ENCODE peak calls at places on chromosome 3, in five cellular contexts. W is body of pancreas, T is ovary, Q is HL-60, N is cardiac fibroblast. S is an unnamed sample.

GRCh38 chr3:71530903-71531535 is 52.5 kb downstream of the FOXP1 start:
- DNase-seq in W (no peak), T (no peak), Q (no peak), N (no peak), S (no peak)

GRCh38 chr3:127597020-127597771 is 1.0 kb upstream of the MCM2 start:
- DNase-seq in W (no peak), T (no peak), Q (no peak), N (no peak), S (no peak)

GRCh38 chr3:187210555-187211327 is 13.5 kb downstream of the RTP1 start:
- DNase-seq in W (no peak), T (no peak), Q (no peak), N (peak; percentile 24), S (no peak)

GRCh38 chr3:141235661-141236171 is 4.1 kb downstream of the PXYLP1 start:
- DNase-seq in W (no peak), T (no peak), Q (no peak), N (no peak), S (no peak)

GRCh38 chr3:140062461-140062860 is 127.5 kb downstream of the CLSTN2 start:
- DNase-seq in W (no peak), T (no peak), Q (no peak), N (no peak), S (no peak)

GRCh38 chr3:106534206-106534605 is 665.4 kb upstream of the CBLB start:
- DNase-seq in W (no peak), T (no peak), Q (peak; percentile 5), N (peak; percentile 73), S (no peak)

GRCh38 chr3:187770224-187770623 is 25.0 kb upstream of the BCL6 start:
- DNase-seq in W (no peak), T (no peak), Q (no peak), N (no peak), S (no peak)

GRCh38 chr3:124826703-124827102 is 60.5 kb downstream of the ITGB5 start:
- DNase-seq in W (no peak), T (no peak), Q (no peak), N (peak; percentile 79), S (no peak)

GRCh38 chr3:158792709-158793108 is 9.1 kb upstream of the MFSD1 start:
- DNase-seq in W (no peak), T (no peak), Q (no peak), N (peak; percentile 94), S (no peak)

GRCh38 chr3:111747490-111747889 is 111.6 kb upstream of the PHLDB2 start:
- DNase-seq in W (no peak), T (no peak), Q (no peak), N (peak; percentile 89), S (no peak)

GRCh38 chr3:42439461-42440075 is 29.2 kb upstream of the LYZL4 start:
- DNase-seq in W (no peak), T (no peak), Q (no peak), N (no peak), S (no peak)

GRCh38 chr3:78725703-78726246 is 1042.0 kb downstream of the ROBO1 start:
- DNase-seq in W (no peak), T (no peak), Q (no peak), N (no peak), S (no peak)

GRCh38 chr3:62277470-62277869 is 95.9 kb downstream of the FEZF2 start:
- DNase-seq in W (no peak), T (no peak), Q (no peak), N (no peak), S (no peak)

GRCh38 chr3:160544837-160545236 is 20.5 kb downstream of the KPNA4 start:
- DNase-seq in W (no peak), T (no peak), Q (no peak), N (peak; percentile 21), S (no peak)

GRCh38 chr3:172685331-172686214 is 25.3 kb downstream of the NCEH1 start:
- DNase-seq in W (no peak), T (no peak), Q (no peak), N (peak; percentile 69), S (no peak)

GRCh38 chr3:79297242-79297641 is 470.6 kb downstream of the ROBO1 start:
- DNase-seq in W (no peak), T (no peak), Q (no peak), N (peak; percentile 95), S (no peak)

GRCh38 chr3:189355481-189356201 is 183.9 kb downstream of the TPRG1 start:
- DNase-seq in W (no peak), T (no peak), Q (no peak), N (peak; percentile 51), S (no peak)

GRCh38 chr3:77281721-77282120 is 241.8 kb downstream of the ROBO2 start:
- DNase-seq in W (no peak), T (no peak), Q (no peak), N (no peak), S (no peak)

GRCh38 chr3:126267169-126267975 is 87.0 kb upstream of the ALDH1L1 start:
- DNase-seq in W (peak; percentile 83), T (peak; percentile 81), Q (peak; percentile 36), N (peak; percentile 93), S (no peak)

GRCh38 chr3:150194513-150194912 is 213.6 kb upstream of the TSC22D2 start:
- DNase-seq in W (no peak), T (no peak), Q (no peak), N (no peak), S (no peak)

GRCh38 chr3:172717493-172718088 is 6.7 kb upstream of the NCEH1 start:
- DNase-seq in W (no peak), T (no peak), Q (peak; percentile 17), N (peak; percentile 38), S (no peak)

GRCh38 chr3:70393881-70394612 is 81.6 kb upstream of the MDFIC2 start:
- DNase-seq in W (peak; percentile 71), T (no peak), Q (no peak), N (no peak), S (no peak)

GRCh38 chr3:72185549-72186484 is 400.9 kb upstream of the PROK2 start:
- DNase-seq in W (no peak), T (no peak), Q (peak; percentile 29), N (peak; percentile 87), S (no peak)

GRCh38 chr3:192887047-192887446 is 30.6 kb downstream of the MB21D2 start:
- DNase-seq in W (no peak), T (no peak), Q (no peak), N (peak; percentile 96), S (no peak)

GRCh38 chr3:59502806-59503205 is 453.0 kb upstream of the CFAP20DC start:
- DNase-seq in W (no peak), T (no peak), Q (no peak), N (peak; percentile 77), S (no peak)

GRCh38 chr3:196519738-196520122 is 4.6 kb upstream of the SMCO1 start:
- DNase-seq in W (no peak), T (no peak), Q (no peak), N (no peak), S (no peak)

GRCh38 chr3:40042752-40043443 is 233.5 kb downstream of the MYRIP start:
- DNase-seq in W (no peak), T (no peak), Q (no peak), N (peak; percentile 28), S (no peak)

GRCh38 chr3:128787256-128788253 is 61.6 kb downstream of the RAB7A start:
- DNase-seq in W (no peak), T (no peak), Q (peak; percentile 81), N (peak; percentile 91), S (no peak)

GRCh38 chr3:16884748-16885587 is at the start of gene PLCL2:
- DNase-seq in W (peak; percentile 41), T (peak; percentile 68), Q (peak; percentile 60), N (peak; percentile 46), S (no peak)

GRCh38 chr3:12299026-12299425 is 10.2 kb downstream of the PPARG start:
- DNase-seq in W (no peak), T (no peak), Q (no peak), N (no peak), S (no peak)

GRCh38 chr3:152703245-152703900 is 131.6 kb upstream of the P2RY1 start:
- DNase-seq in W (no peak), T (no peak), Q (no peak), N (no peak), S (no peak)

GRCh38 chr3:143769663-143770062 is 78.6 kb downstream of the SLC9A9 start:
- DNase-seq in W (no peak), T (no peak), Q (no peak), N (peak; percentile 89), S (no peak)

GRCh38 chr3:53242155-53242554 is 13.7 kb downstream of the TKT start:
- DNase-seq in W (peak; percentile 79), T (no peak), Q (no peak), N (no peak), S (no peak)

GRCh38 chr3:33355611-33356010 is 78.4 kb downstream of the FBXL2 start:
- DNase-seq in W (peak; percentile 28), T (no peak), Q (no peak), N (peak; percentile 73), S (no peak)

GRCh38 chr3:20105513-20106280 is 65.5 kb downstream of the KAT2B start:
- DNase-seq in W (no peak), T (no peak), Q (no peak), N (no peak), S (no peak)

GRCh38 chr3:115448856-115449255 is 174.5 kb upstream of the GAP43 start:
- DNase-seq in W (no peak), T (no peak), Q (no peak), N (peak; percentile 9), S (no peak)

GRCh38 chr3:65048151-65048550 is 360.4 kb upstream of the ADAMTS9 start:
- DNase-seq in W (no peak), T (no peak), Q (no peak), N (no peak), S (no peak)

GRCh38 chr3:146968204-146968651 is 363.1 kb upstream of the PLSCR5 start:
- DNase-seq in W (no peak), T (no peak), Q (no peak), N (peak; percentile 87), S (no peak)

GRCh38 chr3:150216041-150216811 is 191.9 kb upstream of the TSC22D2 start:
- DNase-seq in W (no peak), T (peak; percentile 55), Q (no peak), N (no peak), S (no peak)

S was measured in esophagus squamous epithelium.